ENCODE peak calls at places on chromosomes 3 and 15, in eight cellular contexts. One of them, this sample, is unnamed.

GRCh38 chr3:66991478-66991877 is 6.6 kb upstream of the KBTBD8 start:
- DNase-seq in PC-3: peak
- DNase-seq in left ventricle myocardium inferior: no peak
- DNase-seq in aorta: no peak
- DNase-seq in sigmoid colon: no peak
- DNase-seq in A549: peak
- DNase-seq in WERI-Rb-1: no peak
- DNase-seq in mucosa of descending colon: no peak
- DNase-seq in this sample: no peak

GRCh38 chr3:9884555-9885165 is 4.6 kb upstream of the CIDEC start:
- DNase-seq in WERI-Rb-1: no peak
- DNase-seq in PC-3: peak
- DNase-seq in mucosa of descending colon: no peak
- DNase-seq in sigmoid colon: no peak
- DNase-seq in A549: peak
- DNase-seq in left ventricle myocardium inferior: no peak
- DNase-seq in aorta: no peak
- DNase-seq in this sample: no peak

GRCh38 chr3:152021951-152022461 is 148.6 kb downstream of the SUCNR1 start:
- DNase-seq in A549: peak
- DNase-seq in PC-3: peak
- DNase-seq in sigmoid colon: no peak
- DNase-seq in left ventricle myocardium inferior: no peak
- DNase-seq in aorta: no peak
- DNase-seq in mucosa of descending colon: no peak
- DNase-seq in WERI-Rb-1: no peak
- DNase-seq in this sample: no peak

GRCh38 chr15:74904190-74904805 is 2.4 kb downstream of the FAM219B start:
- DNase-seq in PC-3: no peak
- DNase-seq in A549: no peak
- DNase-seq in mucosa of descending colon: no peak
- DNase-seq in left ventricle myocardium inferior: no peak
- DNase-seq in aorta: no peak
- DNase-seq in sigmoid colon: peak
- DNase-seq in WERI-Rb-1: no peak
- DNase-seq in this sample: no peak

GRCh38 chr15:25939122-25939521 is 76.0 kb upstream of the ATP10A start:
- DNase-seq in WERI-Rb-1: no peak
- DNase-seq in mucosa of descending colon: no peak
- DNase-seq in PC-3: no peak
- DNase-seq in aorta: no peak
- DNase-seq in sigmoid colon: no peak
- DNase-seq in left ventricle myocardium inferior: no peak
- DNase-seq in A549: no peak
- DNase-seq in this sample: no peak

GRCh38 chr3:88641033-88641604 is 466.3 kb upstream of the EPHA3 start:
- DNase-seq in A549: no peak
- DNase-seq in aorta: no peak
- DNase-seq in left ventricle myocardium inferior: no peak
- DNase-seq in sigmoid colon: no peak
- DNase-seq in mucosa of descending colon: no peak
- DNase-seq in PC-3: no peak
- DNase-seq in WERI-Rb-1: no peak
- DNase-seq in this sample: no peak

GRCh38 chr3:109316162-109316730 is at the start of gene DPPA2:
- DNase-seq in aorta: no peak
- DNase-seq in A549: no peak
- DNase-seq in PC-3: no peak
- DNase-seq in WERI-Rb-1: no peak
- DNase-seq in left ventricle myocardium inferior: no peak
- DNase-seq in mucosa of descending colon: no peak
- DNase-seq in sigmoid colon: no peak
- DNase-seq in this sample: no peak

GRCh38 chr15:43218908-43219706 is 1.7 kb downstream of the EPB42 start:
- DNase-seq in sigmoid colon: no peak
- DNase-seq in left ventricle myocardium inferior: no peak
- DNase-seq in A549: peak
- DNase-seq in WERI-Rb-1: peak
- DNase-seq in PC-3: peak
- DNase-seq in aorta: no peak
- DNase-seq in mucosa of descending colon: no peak
- DNase-seq in this sample: no peak

GRCh38 chr15:50881121-50882048 is 27.1 kb upstream of the AP4E1 start:
- DNase-seq in A549: no peak
- DNase-seq in left ventricle myocardium inferior: no peak
- DNase-seq in aorta: no peak
- DNase-seq in PC-3: no peak
- DNase-seq in WERI-Rb-1: no peak
- DNase-seq in sigmoid colon: no peak
- DNase-seq in mucosa of descending colon: no peak
- DNase-seq in this sample: no peak

GRCh38 chr15:52464040-52464439 is 64.6 kb downstream of the MYO5A start:
- DNase-seq in WERI-Rb-1: no peak
- DNase-seq in A549: no peak
- DNase-seq in mucosa of descending colon: no peak
- DNase-seq in PC-3: no peak
- DNase-seq in left ventricle myocardium inferior: no peak
- DNase-seq in aorta: no peak
- DNase-seq in sigmoid colon: no peak
- DNase-seq in this sample: no peak

GRCh38 chr3:114650808-114651207 is 357.0 kb downstream of the TIGIT start:
- DNase-seq in A549: peak
- DNase-seq in mucosa of descending colon: no peak
- DNase-seq in aorta: no peak
- DNase-seq in PC-3: peak
- DNase-seq in left ventricle myocardium inferior: no peak
- DNase-seq in sigmoid colon: no peak
- DNase-seq in WERI-Rb-1: no peak
- DNase-seq in this sample: no peak

GRCh38 chr3:126347543-126348161 is 9.6 kb downstream of the KLF15 start:
- DNase-seq in aorta: peak
- DNase-seq in sigmoid colon: peak
- DNase-seq in mucosa of descending colon: peak
- DNase-seq in WERI-Rb-1: peak
- DNase-seq in A549: no peak
- DNase-seq in left ventricle myocardium inferior: no peak
- DNase-seq in PC-3: no peak
- DNase-seq in this sample: no peak

GRCh38 chr15:53757906-53758305 is 1.6 kb downstream of the WDR72 start:
- DNase-seq in PC-3: no peak
- DNase-seq in sigmoid colon: no peak
- DNase-seq in mucosa of descending colon: no peak
- DNase-seq in A549: no peak
- DNase-seq in left ventricle myocardium inferior: no peak
- DNase-seq in WERI-Rb-1: no peak
- DNase-seq in aorta: no peak
- DNase-seq in this sample: no peak

GRCh38 chr15:58348095-58348812 is 83.5 kb upstream of the LIPC start:
- DNase-seq in mucosa of descending colon: no peak
- DNase-seq in left ventricle myocardium inferior: no peak
- DNase-seq in aorta: no peak
- DNase-seq in sigmoid colon: no peak
- DNase-seq in A549: peak
- DNase-seq in PC-3: peak
- DNase-seq in WERI-Rb-1: no peak
- DNase-seq in this sample: no peak

GRCh38 chr15:91887321-91887720 is 33.8 kb downstream of the SLCO3A1 start:
- DNase-seq in aorta: no peak
- DNase-seq in sigmoid colon: no peak
- DNase-seq in PC-3: no peak
- DNase-seq in mucosa of descending colon: no peak
- DNase-seq in WERI-Rb-1: no peak
- DNase-seq in left ventricle myocardium inferior: peak
- DNase-seq in A549: no peak
- DNase-seq in this sample: no peak

GRCh38 chr3:23479026-23479425 is 275.9 kb downstream of the UBE2E2 start:
- DNase-seq in A549: no peak
- DNase-seq in WERI-Rb-1: no peak
- DNase-seq in aorta: no peak
- DNase-seq in left ventricle myocardium inferior: no peak
- DNase-seq in sigmoid colon: no peak
- DNase-seq in PC-3: peak
- DNase-seq in mucosa of descending colon: no peak
- DNase-seq in this sample: no peak

GRCh38 chr3:30693470-30694120 is 87.2 kb downstream of the TGFBR2 start:
- DNase-seq in mucosa of descending colon: no peak
- DNase-seq in WERI-Rb-1: peak
- DNase-seq in A549: peak
- DNase-seq in left ventricle myocardium inferior: no peak
- DNase-seq in PC-3: peak
- DNase-seq in aorta: no peak
- DNase-seq in sigmoid colon: peak
- DNase-seq in this sample: peak

DNA sequence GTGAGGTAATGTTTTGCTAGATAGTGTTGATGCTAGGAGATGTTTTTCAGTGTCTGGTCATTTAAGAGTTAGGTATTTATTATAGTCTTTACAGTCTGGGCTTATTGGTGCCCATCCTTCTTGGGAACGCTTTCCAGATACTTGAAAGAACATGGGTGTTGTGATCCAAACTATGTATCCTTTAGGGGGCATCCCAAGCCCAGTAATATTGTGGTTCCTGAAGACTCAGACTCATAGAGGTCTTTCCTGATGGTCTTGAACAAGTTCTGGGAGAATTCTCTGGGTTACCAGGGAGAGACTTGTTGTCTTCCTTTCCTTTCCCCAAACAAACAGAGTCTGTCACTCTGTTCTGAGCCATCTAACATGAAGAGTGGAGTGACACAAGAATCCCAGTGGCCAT is 99.7 kb upstream of the LRRC3B start:
- DNase-seq in sigmoid colon: no peak
- DNase-seq in A549: no peak
- DNase-seq in aorta: no peak
- DNase-seq in mucosa of descending colon: no peak
- DNase-seq in left ventricle myocardium inferior: no peak
- DNase-seq in PC-3: no peak
- DNase-seq in WERI-Rb-1: peak
- DNase-seq in this sample: no peak
- H3K4me3 ChIP-seq in sigmoid colon: no peak
- H3K4me3 ChIP-seq in A549: no peak
- H3K4me3 ChIP-seq in aorta: no peak
- H3K4me3 ChIP-seq in mucosa of descending colon: no peak
- H3K4me3 ChIP-seq in left ventricle myocardium inferior: no peak
- H3K4me3 ChIP-seq in PC-3: no peak
- H3K4me3 ChIP-seq in WERI-Rb-1: no peak
- H3K4me3 ChIP-seq in this sample: no peak

DNA sequence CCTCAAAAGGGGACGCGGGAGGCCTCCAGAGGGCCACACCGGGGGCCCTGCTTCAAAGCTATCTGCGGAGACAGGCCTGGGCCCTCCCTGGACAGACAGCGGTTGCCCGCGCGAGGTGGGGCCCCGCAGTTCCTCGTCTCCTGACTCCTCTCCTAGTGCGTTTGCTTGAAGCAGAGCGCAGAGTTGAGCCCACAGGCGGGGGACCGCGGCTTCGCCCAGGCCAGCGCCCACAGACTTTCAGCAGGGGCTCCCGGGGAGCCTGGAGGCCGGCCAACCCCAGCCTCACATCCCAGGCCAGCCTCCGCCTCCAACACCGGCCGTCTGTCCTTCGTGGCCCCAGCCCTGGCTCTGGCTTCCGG is 540 bp upstream of the ADAMTS7 start:
- DNase-seq in aorta: no peak
- DNase-seq in PC-3: no peak
- DNase-seq in sigmoid colon: no peak
- DNase-seq in A549: no peak
- DNase-seq in mucosa of descending colon: no peak
- DNase-seq in left ventricle myocardium inferior: peak
- DNase-seq in WERI-Rb-1: no peak
- DNase-seq in this sample: no peak
- H3K4me3 ChIP-seq in aorta: peak
- H3K4me3 ChIP-seq in PC-3: peak
- H3K4me3 ChIP-seq in sigmoid colon: peak
- H3K4me3 ChIP-seq in A549: peak
- H3K4me3 ChIP-seq in mucosa of descending colon: no peak
- H3K4me3 ChIP-seq in left ventricle myocardium inferior: peak
- H3K4me3 ChIP-seq in WERI-Rb-1: peak
- H3K4me3 ChIP-seq in this sample: peak

DNA sequence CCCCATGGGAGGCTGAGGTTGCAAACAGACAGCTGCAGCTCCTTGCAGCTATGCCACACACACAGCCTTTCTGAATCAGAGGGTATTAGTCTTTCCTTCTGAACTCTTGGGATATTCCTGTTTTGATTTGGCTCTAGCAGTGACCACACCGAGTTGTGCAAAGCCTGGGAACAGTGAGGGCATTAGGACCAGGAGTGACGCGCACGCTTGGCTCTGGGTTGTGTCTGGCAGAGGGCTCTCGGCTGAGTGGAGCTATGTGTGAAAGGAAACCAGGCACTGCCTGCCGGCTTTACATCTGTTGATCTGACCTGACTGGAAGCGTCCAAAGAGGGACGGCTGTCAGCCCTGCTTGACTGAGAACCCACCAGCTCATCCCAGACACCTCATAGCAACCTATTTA is at the start of gene GALNT15:
- DNase-seq in PC-3: no peak
- DNase-seq in left ventricle myocardium inferior: peak
- DNase-seq in A549: no peak
- DNase-seq in WERI-Rb-1: peak
- DNase-seq in mucosa of descending colon: peak
- DNase-seq in sigmoid colon: peak
- DNase-seq in aorta: peak
- DNase-seq in this sample: no peak
- H3K4me3 ChIP-seq in PC-3: no peak
- H3K4me3 ChIP-seq in left ventricle myocardium inferior: peak
- H3K4me3 ChIP-seq in A549: no peak
- H3K4me3 ChIP-seq in WERI-Rb-1: no peak
- H3K4me3 ChIP-seq in mucosa of descending colon: no peak
- H3K4me3 ChIP-seq in sigmoid colon: peak
- H3K4me3 ChIP-seq in aorta: peak
- H3K4me3 ChIP-seq in this sample: no peak

GRCh38 chr3:13013994-13014754 is 59.1 kb downstream of the IQSEC1 start:
- DNase-seq in sigmoid colon: peak
- DNase-seq in A549: no peak
- DNase-seq in aorta: peak
- DNase-seq in PC-3: no peak
- DNase-seq in WERI-Rb-1: no peak
- DNase-seq in mucosa of descending colon: peak
- DNase-seq in left ventricle myocardium inferior: no peak
- DNase-seq in this sample: no peak

GRCh38 chr3:13013151-13013561 is 60.1 kb downstream of the IQSEC1 start:
- DNase-seq in A549: no peak
- DNase-seq in WERI-Rb-1: no peak
- DNase-seq in sigmoid colon: peak
- DNase-seq in left ventricle myocardium inferior: no peak
- DNase-seq in mucosa of descending colon: peak
- DNase-seq in aorta: peak
- DNase-seq in PC-3: no peak
- DNase-seq in this sample: no peak

GRCh38 chr3:13014755-13015285 is 58.4 kb downstream of the IQSEC1 start:
- DNase-seq in PC-3: no peak
- DNase-seq in mucosa of descending colon: no peak
- DNase-seq in left ventricle myocardium inferior: no peak
- DNase-seq in sigmoid colon: peak
- DNase-seq in WERI-Rb-1: no peak
- DNase-seq in A549: no peak
- DNase-seq in aorta: no peak
- DNase-seq in this sample: no peak

GRCh38 chr3:13012228-13012691 is 61.0 kb downstream of the IQSEC1 start:
- DNase-seq in sigmoid colon: peak
- DNase-seq in WERI-Rb-1: no peak
- DNase-seq in left ventricle myocardium inferior: peak
- DNase-seq in PC-3: no peak
- DNase-seq in aorta: peak
- DNase-seq in A549: no peak
- DNase-seq in mucosa of descending colon: peak
- DNase-seq in this sample: no peak

GRCh38 chr3:13013595-13013993 is 59.6 kb downstream of the IQSEC1 start:
- DNase-seq in PC-3: no peak
- DNase-seq in left ventricle myocardium inferior: no peak
- DNase-seq in WERI-Rb-1: no peak
- DNase-seq in sigmoid colon: no peak
- DNase-seq in mucosa of descending colon: no peak
- DNase-seq in aorta: no peak
- DNase-seq in A549: no peak
- DNase-seq in this sample: no peak
- H3K4me3 ChIP-seq in PC-3: no peak
- H3K4me3 ChIP-seq in left ventricle myocardium inferior: no peak
- H3K4me3 ChIP-seq in WERI-Rb-1: no peak
- H3K4me3 ChIP-seq in sigmoid colon: no peak
- H3K4me3 ChIP-seq in mucosa of descending colon: no peak
- H3K4me3 ChIP-seq in aorta: no peak
- H3K4me3 ChIP-seq in A549: no peak
- H3K4me3 ChIP-seq in this sample: no peak

This sample was measured in LNCaP clone FGC.